ENCODE peak calls at places on chromosomes 2 and 18, in seven cellular contexts. H is CD4-positive, alpha-beta T cell; L is fibroblast of lung; N is A549; R is adrenal gland; B is cardiac muscle cell; W is AG04450. D is an unnamed sample.

GRCh38 chr2:60530228-60530627 is 23.2 kb downstream of the BCL11A start:
- DNase-seq in H (no peak), L (no peak), N (no peak), R (no peak), B (no peak), W (no peak), D (no peak)

GRCh38 chr2:24930768-24931167 is 10.7 kb upstream of the ADCY3 start:
- DNase-seq in H (no peak), L (no peak), N (no peak), R (no peak), B (no peak), W (no peak), D (no peak)

GRCh38 chr2:86251840-86252266 is 52.6 kb downstream of the MRPL35 start:
- DNase-seq in H (no peak), L (no peak), N (no peak), R (peak; percentile 31), B (peak; percentile 9), W (no peak), D (no peak)

GRCh38 chr2:232368311-232368731 is 10.2 kb upstream of the ALPP start:
- DNase-seq in H (no peak), L (no peak), N (peak; percentile 21), R (no peak), B (no peak), W (no peak), D (no peak)

GRCh38 chr18:53984021-53984420 is 240.4 kb downstream of the MBD2 start:
- DNase-seq in H (no peak), L (no peak), N (no peak), R (no peak), B (peak; percentile 38), W (no peak), D (no peak)

GRCh38 chr2:12594590-12594989 is 122.1 kb upstream of the TRIB2 start:
- DNase-seq in H (no peak), L (no peak), N (no peak), R (no peak), B (no peak), W (no peak), D (no peak)

GRCh38 chr2:231680992-231681852 is 27.1 kb upstream of the PTMA start:
- DNase-seq in H (no peak), L (peak; percentile 82), N (peak; percentile 78), R (peak; percentile 89), B (peak; percentile 93), W (peak; percentile 57), D (no peak)

GRCh38 chr2:219221956-219222518 is 3.3 kb upstream of the ABCB6 start:
- DNase-seq in H (no peak), L (no peak), N (no peak), R (no peak), B (no peak), W (no peak), D (no peak)

GRCh38 chr18:52334896-52335295 is 5.1 kb upstream of the DCC start:
- DNase-seq in H (no peak), L (peak; percentile 80), N (no peak), R (no peak), B (peak; percentile 39), W (peak; percentile 37), D (no peak)

GRCh38 chr2:134104754-134105153 is 149.1 kb upstream of the MGAT5 start:
- DNase-seq in H (no peak), L (no peak), N (no peak), R (no peak), B (no peak), W (no peak), D (peak; percentile 36)

GRCh38 chr2:199903111-199903510 is 8.0 kb upstream of the C2orf69 start:
- DNase-seq in H (no peak), L (no peak), N (no peak), R (peak; percentile 50), B (no peak), W (no peak), D (no peak)

GRCh38 chr18:76458522-76459311 is 36.3 kb downstream of the ZNF516 start:
- DNase-seq in H (no peak), L (no peak), N (no peak), R (no peak), B (no peak), W (no peak), D (no peak)

GRCh38 chr2:131584940-131585339 is 57.3 kb downstream of the CCDC74A start:
- DNase-seq in H (no peak), L (no peak), N (no peak), R (no peak), B (no peak), W (no peak), D (no peak)

GRCh38 chr2:133447303-133447702 is 121.0 kb downstream of the NCKAP5 start:
- DNase-seq in H (no peak), L (no peak), N (no peak), R (no peak), B (no peak), W (no peak), D (no peak)

GRCh38 chr2:100603945-100604633 is 41.3 kb downstream of the PDCL3 start:
- DNase-seq in H (no peak), L (no peak), N (no peak), R (no peak), B (no peak), W (no peak), D (no peak)
- H3K9me3 ChIP-seq in H (no peaks in the 10 kb centered on the region), L (no peaks in the 10 kb centered on the region), N (no peaks in the 10 kb centered on the region), R (no peaks in the 10 kb centered on the region), B (no peaks in the 10 kb centered on the region), W (no peaks in the 10 kb centered on the region), D (no peaks in the 10 kb centered on the region)

GRCh38 chr2:172578054-172578453 is 22.2 kb downstream of the PDK1 start:
- DNase-seq in H (no peak), L (no peak), N (no peak), R (no peak), B (no peak), W (no peak), D (no peak)
- H3K9me3 ChIP-seq in H (peaks cover 25% of the 10 kb centered on the region), L (no peaks in the 10 kb centered on the region), N (peaks cover 46% of the 10 kb centered on the region), R (peaks cover 15% of the 10 kb centered on the region), B (no peaks in the 10 kb centered on the region), W (peaks cover 12% of the 10 kb centered on the region), D (peaks cover 20% of the 10 kb centered on the region)

GRCh38 chr2:176772816-176773215 is 439.8 kb upstream of the HNRNPA3 start:
- DNase-seq in H (no peak), L (no peak), N (no peak), R (no peak), B (no peak), W (no peak), D (no peak)
- H3K9me3 ChIP-seq in H (peaks cover 7% of the 10 kb centered on the region), L (no peaks in the 10 kb centered on the region), N (no peaks in the 10 kb centered on the region), R (no peaks in the 10 kb centered on the region), B (no peaks in the 10 kb centered on the region), W (no peaks in the 10 kb centered on the region), D (no peaks in the 10 kb centered on the region)

DNA sequence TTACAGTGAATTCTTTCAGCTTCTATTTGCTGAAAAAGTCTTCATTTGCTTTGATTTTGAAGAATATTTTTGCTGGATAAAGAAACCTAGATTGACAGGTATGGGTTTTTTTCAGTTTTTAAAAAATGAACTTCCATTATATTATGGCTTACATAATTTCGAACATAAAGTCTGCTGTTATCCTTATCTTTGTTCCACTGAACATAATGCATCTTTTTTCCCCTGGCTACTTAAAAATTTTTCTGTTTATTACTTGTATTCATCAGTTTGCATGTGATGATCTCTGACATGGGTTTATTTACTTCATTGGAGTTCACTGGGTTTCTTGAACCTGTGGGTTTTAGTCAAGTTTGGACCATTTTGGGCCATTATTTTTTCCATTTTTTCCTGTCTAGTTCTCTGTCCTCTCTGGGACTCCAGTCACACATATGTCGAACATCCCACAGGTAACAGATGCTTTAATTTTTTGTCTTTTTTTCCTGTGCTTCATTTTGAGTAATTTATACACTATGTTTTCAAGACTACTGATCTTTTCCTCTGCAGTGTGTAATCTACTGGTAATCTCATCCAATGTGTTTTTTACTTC is 33.1 kb downstream of the SEC11C start:
- DNase-seq in H (no peak), L (peak; percentile 2), N (no peak), R (no peak), B (peak; percentile 1), W (no peak), D (no peak)
- H3K9me3 ChIP-seq in H (peaks cover 19% of the 10 kb centered on the region), L (no peaks in the 10 kb centered on the region), N (peaks cover 22% of the 10 kb centered on the region), R (peaks cover 9% of the 10 kb centered on the region), B (no peaks in the 10 kb centered on the region), W (no peaks in the 10 kb centered on the region), D (no peaks in the 10 kb centered on the region)

DNA sequence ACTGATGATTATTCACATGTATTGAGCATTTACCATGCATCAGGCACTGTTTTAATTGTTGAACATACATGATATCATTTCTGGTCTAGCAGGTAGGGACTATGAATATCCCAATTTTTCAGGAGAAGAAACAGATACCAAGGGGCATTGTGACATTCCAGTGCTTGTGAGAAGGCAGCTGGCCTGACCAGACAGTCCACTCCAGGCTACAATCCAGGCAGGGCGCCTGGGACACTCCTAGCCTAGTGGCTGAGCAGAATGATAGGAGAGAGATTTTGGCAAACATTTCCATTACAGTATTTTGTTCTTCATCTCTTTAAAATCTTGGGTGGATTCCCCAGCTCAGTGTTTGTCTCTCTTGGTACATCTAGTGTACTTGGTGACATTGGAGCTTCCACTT is 24.9 kb downstream of the ZNF892 start:
- DNase-seq in H (no peak), L (no peak), N (no peak), R (no peak), B (no peak), W (no peak), D (no peak)
- H3K9me3 ChIP-seq in H (peaks cover 19% of the 10 kb centered on the region), L (no peaks in the 10 kb centered on the region), N (peaks cover 66% of the 10 kb centered on the region), R (no peaks in the 10 kb centered on the region), B (no peaks in the 10 kb centered on the region), W (peaks cover 13% of the 10 kb centered on the region), D (peaks cover 10% of the 10 kb centered on the region)

DNA sequence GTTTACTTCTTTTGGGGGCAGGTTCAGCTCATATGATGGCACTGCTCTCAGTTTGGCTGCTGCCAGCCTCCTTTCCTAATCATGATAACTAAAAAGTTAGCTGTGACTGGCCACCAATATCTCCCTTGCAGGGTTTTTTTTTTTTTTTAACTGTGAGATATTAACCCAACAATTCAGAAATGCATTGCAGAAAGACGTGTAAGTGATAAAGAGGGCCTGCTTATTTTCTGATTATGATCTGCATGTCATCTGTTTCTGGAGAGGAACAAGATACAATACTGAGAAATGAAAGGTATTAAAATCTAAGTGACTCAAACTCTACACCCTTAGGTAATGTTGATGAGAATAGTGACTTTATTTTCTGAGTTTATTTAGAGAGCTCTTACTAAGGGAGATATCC is 905.6 kb downstream of the SOCS6 start:
- DNase-seq in H (no peak), L (no peak), N (no peak), R (no peak), B (no peak), W (no peak), D (no peak)
- H3K9me3 ChIP-seq in H (no peaks in the 10 kb centered on the region), L (no peaks in the 10 kb centered on the region), N (no peaks in the 10 kb centered on the region), R (no peaks in the 10 kb centered on the region), B (no peaks in the 10 kb centered on the region), W (no peaks in the 10 kb centered on the region), D (no peaks in the 10 kb centered on the region)

GRCh38 chr2:28084564-28084963 is 194.0 kb downstream of the BABAM2 start:
- DNase-seq in H (no peak), L (no peak), N (no peak), R (peak; percentile 56), B (peak; percentile 56), W (no peak), D (no peak)
- H3K9me3 ChIP-seq in H (no peaks in the 10 kb centered on the region), L (no peaks in the 10 kb centered on the region), N (no peaks in the 10 kb centered on the region), R (no peaks in the 10 kb centered on the region), B (no peaks in the 10 kb centered on the region), W (no peaks in the 10 kb centered on the region), D (no peaks in the 10 kb centered on the region)

DNA sequence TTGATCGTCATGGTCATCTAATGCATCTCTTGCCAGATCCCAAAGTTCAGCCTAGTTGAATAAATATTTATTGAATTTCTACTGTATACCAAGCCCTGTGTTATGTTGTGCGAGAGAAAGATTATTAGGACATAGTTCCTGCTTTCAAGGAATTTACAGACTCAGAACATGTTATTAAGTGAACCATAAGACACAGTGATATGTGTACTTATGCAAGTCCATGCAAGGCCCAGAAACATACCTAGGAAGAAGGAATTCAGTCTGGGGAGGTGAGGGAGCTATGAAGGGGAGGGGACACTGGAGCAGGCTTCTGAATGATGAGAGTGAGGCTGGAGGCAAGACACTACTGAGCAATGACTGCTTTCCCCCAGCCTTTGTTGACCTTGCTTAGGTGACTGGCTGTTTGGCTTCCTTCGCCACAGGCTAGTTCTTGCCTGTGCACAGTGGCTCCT is 81.4 kb downstream of the ACAA2 start:
- DNase-seq in H (no peak), L (no peak), N (no peak), R (no peak), B (no peak), W (no peak), D (no peak)
- H3K9me3 ChIP-seq in H (no peaks in the 10 kb centered on the region), L (no peaks in the 10 kb centered on the region), N (no peaks in the 10 kb centered on the region), R (no peaks in the 10 kb centered on the region), B (no peaks in the 10 kb centered on the region), W (no peaks in the 10 kb centered on the region), D (no peaks in the 10 kb centered on the region)

D was measured in CD4-positive, alpha-beta memory T cell.